ENCODE peak calls at places on chromosomes 1 and 21, in eight cellular contexts. K is activated CD4-positive, alpha-beta T cell treated with anti-CD3 and anti-CD28 coated beads for 48 hours; L is Right ventricle myocardium superior; R is astrocyte; U is activated CD8-positive, alpha-beta memory T cell treated with anti-CD3 and anti-CD28 coated beads for 4 hours; M is NCI-H1092 treated with DMSO at 0.1 percent for 48 hours; D is EL; I is left cardiac atrium. S is an unnamed sample.
A peak's percentile ranks its signal among the peaks of the same experiment; 100 is the strongest.

GRCh38 chr1:3460653-3461237 is 6.3 kb downstream of the ARHGEF16 start:
- DNase-seq in K (no peak), L (peak; percentile 35), R (peak; percentile 28), U (no peak), M (no peak), D (peak; percentile 42), I (no peak), S (no peak)

GRCh38 chr1:59477867-59478266 is 181.0 kb downstream of the FGGY start:
- DNase-seq in K (no peak), L (no peak), R (no peak), U (no peak), M (no peak), D (no peak), I (no peak), S (no peak)

GRCh38 chr21:26032263-26032662 is 138.3 kb downstream of the APP start:
- DNase-seq in K (peak; percentile 6), L (no peak), R (no peak), U (no peak), M (no peak), D (no peak), I (no peak), S (no peak)

GRCh38 chr1:98677288-98677687 is 15.8 kb downstream of the SNX7 start:
- DNase-seq in K (no peak), L (no peak), R (peak; percentile 93), U (no peak), M (no peak), D (peak; percentile 24), I (no peak), S (peak; percentile 48)

GRCh38 chr1:195530961-195531360 is 1077.3 kb downstream of the KCNT2 start:
- DNase-seq in K (no peak), L (no peak), R (peak; percentile 79), U (no peak), M (no peak), D (peak; percentile 33), I (no peak), S (peak; percentile 4)

GRCh38 chr21:31161157-31161556 is 122.9 kb upstream of the KRTAP19-8 start:
- DNase-seq in K (peak; percentile 42), L (no peak), R (peak; percentile 77), U (no peak), M (no peak), D (peak; percentile 64), I (no peak), S (no peak)

GRCh38 chr1:103541431-103541830 is 15.9 kb downstream of the RNPC3 start:
- DNase-seq in K (no peak), L (no peak), R (no peak), U (no peak), M (no peak), D (no peak), I (no peak), S (no peak)

GRCh38 chr1:12315126-12315525 is 85.3 kb downstream of the VPS13D start:
- DNase-seq in K (no peak), L (no peak), R (no peak), U (no peak), M (no peak), D (no peak), I (no peak), S (no peak)

GRCh38 chr1:12032141-12032710 is 12.9 kb downstream of the MIIP start:
- DNase-seq in K (no peak), L (no peak), R (no peak), U (no peak), M (no peak), D (no peak), I (no peak), S (no peak)

GRCh38 chr1:61711969-61712368 is 13.0 kb downstream of the TM2D1 start:
- DNase-seq in K (no peak), L (no peak), R (no peak), U (no peak), M (no peak), D (no peak), I (no peak), S (no peak)

GRCh38 chr21:33380483-33380998 is 22.7 kb upstream of the IFNGR2 start:
- DNase-seq in K (peak; percentile 95), L (peak; percentile 93), R (peak; percentile 93), U (peak; percentile 90), M (no peak), D (peak; percentile 98), I (peak; percentile 96), S (peak; percentile 89)

GRCh38 chr1:164560076-164560475 is 1.1 kb downstream of the PBX1 start:
- DNase-seq in K (no peak), L (no peak), R (peak; percentile 27), U (no peak), M (peak; percentile 45), D (peak; percentile 35), I (no peak), S (no peak)

GRCh38 chr1:226624526-226624925 is 76.0 kb downstream of the STUM start:
- DNase-seq in K (no peak), L (peak; percentile 20), R (no peak), U (no peak), M (no peak), D (peak; percentile 92), I (no peak), S (peak; percentile 62)

GRCh38 chr1:227891223-227891954 is 56.3 kb downstream of the WNT9A start:
- DNase-seq in K (no peak), L (no peak), R (no peak), U (no peak), M (no peak), D (no peak), I (no peak), S (no peak)

GRCh38 chr1:172906778-172907592 is 143.8 kb downstream of the TNFSF18 start:
- DNase-seq in K (no peak), L (no peak), R (peak; percentile 94), U (no peak), M (no peak), D (peak; percentile 92), I (no peak), S (peak; percentile 78)

GRCh38 chr1:168520832-168521231 is 23.0 kb downstream of the XCL2 start:
- DNase-seq in K (no peak), L (no peak), R (no peak), U (no peak), M (no peak), D (no peak), I (no peak), S (no peak)

GRCh38 chr1:43444151-43444826 is 9.4 kb downstream of the HYI start:
- DNase-seq in K (no peak), L (no peak), R (no peak), U (no peak), M (no peak), D (no peak), I (no peak), S (no peak)

S was measured in GM04504.